ENCODE peak calls at places on chromosome 3, in eight cellular contexts. One of them, this sample, is unnamed.

GRCh38 chr3:141352262-141352984 is 15.9 kb upstream of the ZBTB38 start:
- DNase-seq in GM12878: no peak
- DNase-seq in esophagus muscularis mucosa: no peak
- DNase-seq in sigmoid colon: no peak
- DNase-seq in Panc1: no peak
- DNase-seq in upper lobe of left lung: no peak
- DNase-seq in endothelial cell of umbilical vein: no peak
- DNase-seq in K562: peak; percentile 85
- DNase-seq in this sample: no peak

GRCh38 chr3:25064681-25065080 is 363.4 kb upstream of the RARB start:
- DNase-seq in GM12878: no peak
- DNase-seq in esophagus muscularis mucosa: no peak
- DNase-seq in sigmoid colon: no peak
- DNase-seq in Panc1: no peak
- DNase-seq in upper lobe of left lung: no peak
- DNase-seq in endothelial cell of umbilical vein: no peak
- DNase-seq in K562: no peak
- DNase-seq in this sample: no peak

GRCh38 chr3:197547618-197548017 is 8.2 kb downstream of the BDH1 start:
- DNase-seq in GM12878: no peak
- DNase-seq in esophagus muscularis mucosa: no peak
- DNase-seq in sigmoid colon: no peak
- DNase-seq in Panc1: no peak
- DNase-seq in upper lobe of left lung: no peak
- DNase-seq in endothelial cell of umbilical vein: no peak
- DNase-seq in K562: peak; percentile 67
- DNase-seq in this sample: peak; percentile 57

GRCh38 chr3:79844176-79844575 is 76.4 kb upstream of the ROBO1 start:
- DNase-seq in GM12878: no peak
- DNase-seq in esophagus muscularis mucosa: no peak
- DNase-seq in sigmoid colon: no peak
- DNase-seq in Panc1: no peak
- DNase-seq in upper lobe of left lung: no peak
- DNase-seq in endothelial cell of umbilical vein: peak; percentile 71
- DNase-seq in K562: no peak
- DNase-seq in this sample: no peak

GRCh38 chr3:38577089-38578080 is 72.1 kb downstream of the SCN5A start:
- DNase-seq in GM12878: no peak
- DNase-seq in esophagus muscularis mucosa: peak; percentile 62
- DNase-seq in sigmoid colon: no peak
- DNase-seq in Panc1: no peak
- DNase-seq in upper lobe of left lung: no peak
- DNase-seq in endothelial cell of umbilical vein: no peak
- DNase-seq in K562: no peak
- DNase-seq in this sample: peak; percentile 8

GRCh38 chr3:52231502-52232278 is 6.2 kb upstream of the TLR9 start:
- DNase-seq in GM12878: no peak
- DNase-seq in esophagus muscularis mucosa: no peak
- DNase-seq in sigmoid colon: no peak
- DNase-seq in Panc1: no peak
- DNase-seq in upper lobe of left lung: peak; percentile 93
- DNase-seq in endothelial cell of umbilical vein: peak; percentile 54
- DNase-seq in K562: peak; percentile 72
- DNase-seq in this sample: peak; percentile 85

GRCh38 chr3:149235599-149236424 is 14.2 kb upstream of the CP start:
- DNase-seq in GM12878: no peak
- DNase-seq in esophagus muscularis mucosa: no peak
- DNase-seq in sigmoid colon: no peak
- DNase-seq in Panc1: no peak
- DNase-seq in upper lobe of left lung: no peak
- DNase-seq in endothelial cell of umbilical vein: no peak
- DNase-seq in K562: no peak
- DNase-seq in this sample: no peak

GRCh38 chr3:52068730-52069129 is 12.4 kb upstream of the DUSP7 start:
- DNase-seq in GM12878: no peak
- DNase-seq in esophagus muscularis mucosa: no peak
- DNase-seq in sigmoid colon: no peak
- DNase-seq in Panc1: no peak
- DNase-seq in upper lobe of left lung: no peak
- DNase-seq in endothelial cell of umbilical vein: no peak
- DNase-seq in K562: no peak
- DNase-seq in this sample: no peak

GRCh38 chr3:13569641-13570390 is 20.9 kb downstream of the FBLN2 start:
- DNase-seq in GM12878: no peak
- DNase-seq in esophagus muscularis mucosa: no peak
- DNase-seq in sigmoid colon: no peak
- DNase-seq in Panc1: no peak
- DNase-seq in upper lobe of left lung: peak; percentile 43
- DNase-seq in endothelial cell of umbilical vein: no peak
- DNase-seq in K562: no peak
- DNase-seq in this sample: no peak

GRCh38 chr3:40299721-40300335 is 9.7 kb upstream of the EIF1B start:
- DNase-seq in GM12878: no peak
- DNase-seq in esophagus muscularis mucosa: no peak
- DNase-seq in sigmoid colon: no peak
- DNase-seq in Panc1: no peak
- DNase-seq in upper lobe of left lung: no peak
- DNase-seq in endothelial cell of umbilical vein: peak; percentile 58
- DNase-seq in K562: peak; percentile 88
- DNase-seq in this sample: no peak

GRCh38 chr3:62938583-62938982 is 63.4 kb upstream of the CADPS start:
- DNase-seq in GM12878: no peak
- DNase-seq in esophagus muscularis mucosa: no peak
- DNase-seq in sigmoid colon: no peak
- DNase-seq in Panc1: no peak
- DNase-seq in upper lobe of left lung: no peak
- DNase-seq in endothelial cell of umbilical vein: no peak
- DNase-seq in K562: no peak
- DNase-seq in this sample: no peak

GRCh38 chr3:40258555-40258954 is 51.0 kb upstream of the EIF1B start:
- DNase-seq in GM12878: no peak
- DNase-seq in esophagus muscularis mucosa: no peak
- DNase-seq in sigmoid colon: no peak
- DNase-seq in Panc1: no peak
- DNase-seq in upper lobe of left lung: no peak
- DNase-seq in endothelial cell of umbilical vein: no peak
- DNase-seq in K562: no peak
- DNase-seq in this sample: no peak

GRCh38 chr3:185649414-185649813 is 63.3 kb downstream of the SENP2 start:
- DNase-seq in GM12878: no peak
- DNase-seq in esophagus muscularis mucosa: no peak
- DNase-seq in sigmoid colon: peak; percentile 46
- DNase-seq in Panc1: no peak
- DNase-seq in upper lobe of left lung: peak; percentile 49
- DNase-seq in endothelial cell of umbilical vein: no peak
- DNase-seq in K562: no peak
- DNase-seq in this sample: no peak
- TF ChIP-seq CTCF in GM12878: no peak
- TF ChIP-seq CTCF in esophagus muscularis mucosa: no peak
- TF ChIP-seq CTCF in sigmoid colon: no peak
- TF ChIP-seq CTCF in Panc1: no peak
- TF ChIP-seq CTCF in upper lobe of left lung: no peak
- TF ChIP-seq CTCF in endothelial cell of umbilical vein: no peak
- TF ChIP-seq CTCF in K562: no peak
- TF ChIP-seq CTCF in this sample: no peak

GRCh38 chr3:139093840-139094239 is 49.1 kb upstream of the PRR23C start:
- DNase-seq in GM12878: no peak
- DNase-seq in esophagus muscularis mucosa: no peak
- DNase-seq in sigmoid colon: no peak
- DNase-seq in Panc1: no peak
- DNase-seq in upper lobe of left lung: no peak
- DNase-seq in endothelial cell of umbilical vein: no peak
- DNase-seq in K562: no peak
- DNase-seq in this sample: no peak
- H3K4me1 ChIP-seq in GM12878: no peaks in the 10 kb centered on the region
- H3K4me1 ChIP-seq in esophagus muscularis mucosa: no peaks in the 10 kb centered on the region
- H3K4me1 ChIP-seq in sigmoid colon: no peaks in the 10 kb centered on the region
- H3K4me1 ChIP-seq in Panc1: no peaks in the 10 kb centered on the region
- H3K4me1 ChIP-seq in upper lobe of left lung: no peaks in the 10 kb centered on the region
- H3K4me1 ChIP-seq in endothelial cell of umbilical vein: no peaks in the 10 kb centered on the region
- H3K4me1 ChIP-seq in K562: no peaks in the 10 kb centered on the region
- H3K4me1 ChIP-seq in this sample: no peaks in the 10 kb centered on the region

DNA sequence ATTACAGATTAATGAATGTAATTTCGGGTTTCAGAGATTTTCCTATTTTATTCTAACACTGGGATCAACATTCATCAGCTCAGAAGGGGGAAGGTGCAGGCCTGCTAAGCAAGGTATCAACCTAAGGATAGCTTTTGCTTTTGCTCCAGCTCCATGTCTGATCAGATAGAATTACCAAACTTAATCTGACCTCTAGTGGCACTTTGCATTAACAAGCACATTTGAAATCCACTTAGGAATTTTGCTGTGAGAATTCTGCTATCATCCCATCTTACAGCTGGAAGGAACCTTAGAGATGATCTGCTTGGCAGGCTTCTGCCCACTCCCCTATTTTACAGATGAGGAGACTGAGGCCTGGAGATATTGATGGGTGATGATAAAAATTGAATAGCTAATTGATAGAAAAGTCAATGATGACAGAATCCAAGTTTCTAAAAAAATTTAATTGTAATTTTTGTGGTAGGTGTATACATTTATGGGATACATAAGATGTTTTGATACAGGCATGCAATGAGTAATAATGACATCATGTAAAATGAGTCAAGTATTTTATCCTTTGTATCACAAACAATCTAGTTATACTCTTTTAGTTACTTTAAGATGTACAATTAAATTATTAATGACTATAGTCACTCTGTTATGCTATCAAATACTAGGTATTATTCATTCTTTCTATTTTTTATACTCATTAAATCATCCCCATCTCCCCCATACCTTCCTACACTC is 209.2 kb upstream of the ZPLD1 start:
- DNase-seq in GM12878: peak; percentile 42
- DNase-seq in esophagus muscularis mucosa: no peak
- DNase-seq in sigmoid colon: no peak
- DNase-seq in Panc1: no peak
- DNase-seq in upper lobe of left lung: no peak
- DNase-seq in endothelial cell of umbilical vein: peak; percentile 71
- DNase-seq in K562: peak; percentile 11
- DNase-seq in this sample: no peak
- TF ChIP-seq POLR2AphosphoS5 in GM12878: no peak
- TF ChIP-seq POLR2AphosphoS5 in esophagus muscularis mucosa: peak; percentile 13
- TF ChIP-seq POLR2AphosphoS5 in sigmoid colon: no peak
- TF ChIP-seq POLR2AphosphoS5 in Panc1: no peak
- TF ChIP-seq POLR2AphosphoS5 in upper lobe of left lung: no peak
- TF ChIP-seq POLR2AphosphoS5 in endothelial cell of umbilical vein: no peak
- TF ChIP-seq POLR2AphosphoS5 in K562: no peak
- TF ChIP-seq POLR2AphosphoS5 in this sample: no peak

GRCh38 chr3:58238830-58239229 is 1.2 kb downstream of the ABHD6 start:
- DNase-seq in GM12878: no peak
- DNase-seq in esophagus muscularis mucosa: no peak
- DNase-seq in sigmoid colon: no peak
- DNase-seq in Panc1: no peak
- DNase-seq in upper lobe of left lung: no peak
- DNase-seq in endothelial cell of umbilical vein: no peak
- DNase-seq in K562: no peak
- DNase-seq in this sample: no peak

GRCh38 chr3:58235970-58236369 is 1.6 kb upstream of the ABHD6 start:
- DNase-seq in GM12878: no peak
- DNase-seq in esophagus muscularis mucosa: no peak
- DNase-seq in sigmoid colon: no peak
- DNase-seq in Panc1: no peak
- DNase-seq in upper lobe of left lung: no peak
- DNase-seq in endothelial cell of umbilical vein: no peak
- DNase-seq in K562: peak; percentile 63
- DNase-seq in this sample: no peak

GRCh38 chr3:58237940-58238681 is 519 bp downstream of the ABHD6 start:
- DNase-seq in GM12878: no peak
- DNase-seq in esophagus muscularis mucosa: no peak
- DNase-seq in sigmoid colon: peak; percentile 88
- DNase-seq in Panc1: no peak
- DNase-seq in upper lobe of left lung: peak; percentile 90
- DNase-seq in endothelial cell of umbilical vein: peak; percentile 18
- DNase-seq in K562: peak; percentile 56
- DNase-seq in this sample: peak; percentile 62

GRCh38 chr3:58236527-58237237 is 910 bp upstream of the ABHD6 start:
- DNase-seq in GM12878: no peak
- DNase-seq in esophagus muscularis mucosa: no peak
- DNase-seq in sigmoid colon: peak; percentile 74
- DNase-seq in Panc1: no peak
- DNase-seq in upper lobe of left lung: peak; percentile 36
- DNase-seq in endothelial cell of umbilical vein: no peak
- DNase-seq in K562: no peak
- DNase-seq in this sample: no peak

DNA sequence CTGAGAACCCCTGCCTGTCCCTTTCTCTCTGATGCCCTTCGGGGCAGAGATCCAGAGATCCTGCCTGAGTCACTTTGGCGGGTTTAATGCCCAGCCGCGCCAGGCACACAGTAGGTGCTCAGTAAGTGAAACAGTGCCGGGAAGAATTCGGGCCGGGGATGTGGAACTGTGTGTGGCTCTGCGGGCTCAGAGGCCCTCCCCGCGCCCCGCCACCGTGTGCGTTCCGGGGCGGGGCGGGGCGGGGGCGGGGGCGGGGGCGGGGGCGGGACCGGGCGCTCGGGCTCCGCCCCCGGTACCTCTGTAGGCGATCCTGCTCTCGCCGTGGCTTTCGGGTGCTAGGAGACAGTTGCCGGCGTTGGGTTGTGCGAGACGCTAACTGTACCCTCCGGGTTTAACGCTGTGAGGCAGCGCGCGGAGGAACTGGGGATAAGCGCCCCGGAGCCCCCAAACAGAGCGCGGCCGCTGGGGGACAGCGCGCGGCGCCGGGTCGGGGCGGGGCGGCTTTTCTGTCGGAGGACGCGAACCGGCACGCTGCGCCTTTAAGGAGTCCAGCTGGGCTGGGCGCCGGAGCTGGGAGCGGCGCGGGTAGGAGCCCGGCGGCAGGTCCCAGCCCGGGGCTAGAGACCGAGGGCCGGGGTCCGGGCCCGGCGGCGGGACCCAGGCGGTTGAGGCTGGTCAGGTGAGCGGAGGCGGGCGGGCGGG is at the start of gene ABHD6:
- DNase-seq in GM12878: no peak
- DNase-seq in esophagus muscularis mucosa: peak; percentile 95
- DNase-seq in sigmoid colon: peak; percentile 89
- DNase-seq in Panc1: no peak
- DNase-seq in upper lobe of left lung: peak; percentile 96
- DNase-seq in endothelial cell of umbilical vein: peak; percentile 66
- DNase-seq in K562: peak; percentile 74
- DNase-seq in this sample: peak; percentile 79
- TF ChIP-seq CTCF in GM12878: peak; percentile 33
- TF ChIP-seq CTCF in esophagus muscularis mucosa: peak; percentile 50
- TF ChIP-seq CTCF in sigmoid colon: no peak
- TF ChIP-seq CTCF in Panc1: peak; percentile 64
- TF ChIP-seq CTCF in upper lobe of left lung: no peak
- TF ChIP-seq CTCF in endothelial cell of umbilical vein: peak; percentile 17
- TF ChIP-seq CTCF in K562: peak; percentile 42
- TF ChIP-seq CTCF in this sample: peak; percentile 39

DNA sequence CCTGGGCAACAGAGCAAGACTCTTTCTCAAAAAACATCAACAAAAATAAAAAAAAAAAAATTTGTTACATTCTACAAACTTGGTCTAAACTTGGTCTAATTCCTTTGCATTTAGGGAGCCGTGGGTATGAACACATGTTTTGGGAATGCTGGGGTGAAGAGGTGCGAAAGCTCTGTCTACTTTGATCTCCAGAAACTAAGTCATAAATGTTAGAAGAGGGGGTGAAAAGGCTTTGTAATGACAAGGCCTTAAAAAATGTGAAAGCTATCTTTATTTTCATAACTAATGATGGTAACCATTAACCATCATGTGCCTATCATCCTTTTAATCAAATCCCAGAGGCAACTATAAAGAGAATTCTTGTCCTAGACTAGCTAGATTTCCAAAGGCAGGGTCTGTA is 61.0 kb downstream of the PRICKLE2 start:
- DNase-seq in GM12878: no peak
- DNase-seq in esophagus muscularis mucosa: no peak
- DNase-seq in sigmoid colon: no peak
- DNase-seq in Panc1: no peak
- DNase-seq in upper lobe of left lung: no peak
- DNase-seq in endothelial cell of umbilical vein: no peak
- DNase-seq in K562: no peak
- DNase-seq in this sample: no peak
- H3K4me1 ChIP-seq in GM12878: no peaks in the 10 kb centered on the region
- H3K4me1 ChIP-seq in esophagus muscularis mucosa: peaks cover 76% of the 10 kb centered on the region
- H3K4me1 ChIP-seq in sigmoid colon: peaks cover 84% of the 10 kb centered on the region
- H3K4me1 ChIP-seq in Panc1: no peaks in the 10 kb centered on the region
- H3K4me1 ChIP-seq in upper lobe of left lung: peaks cover 11% of the 10 kb centered on the region
- H3K4me1 ChIP-seq in endothelial cell of umbilical vein: no peaks in the 10 kb centered on the region
- H3K4me1 ChIP-seq in K562: no peaks in the 10 kb centered on the region
- H3K4me1 ChIP-seq in this sample: peaks cover 27% of the 10 kb centered on the region

This sample was measured in stomach.